ENCODE peak calls at places on chromosomes 6 and 20, in four cellular contexts. T, R, X and Y are unnamed samples.

GRCh38 chr6:105669232-105669631 is 266.4 kb upstream of the PREP start:
- DNase-seq in T (no peak), R (no peak), X (no peak), Y (no peak)

GRCh38 chr6:11218827-11219826 is 13.3 kb downstream of the NEDD9 start:
- DNase-seq in T (peak; percentile 90), R (no peak), X (no peak), Y (no peak)

GRCh38 chr6:149102324-149102723 is 215.2 kb upstream of the TAB2 start:
- DNase-seq in T (no peak), R (no peak), X (no peak), Y (no peak)

GRCh38 chr20:32251470-32251869 is 26.0 kb upstream of the KIF3B start:
- DNase-seq in T (no peak), R (no peak), X (no peak), Y (no peak)

GRCh38 chr20:59772931-59773913 is 160.2 kb downstream of the SYCP2 start:
- DNase-seq in T (no peak), R (peak; percentile 40), X (no peak), Y (no peak)

GRCh38 chr6:170181338-170181690 is 109.6 kb downstream of the DLL1 start:
- DNase-seq in T (no peak), R (no peak), X (no peak), Y (no peak)

GRCh38 chr6:102126488-102126887 is 733.0 kb downstream of the GRIK2 start:
- DNase-seq in T (no peak), R (no peak), X (no peak), Y (no peak)

GRCh38 chr6:129279343-129280104 is 396.6 kb downstream of the LAMA2 start:
- DNase-seq in T (no peak), R (no peak), X (no peak), Y (no peak)

GRCh38 chr20:31747640-31748039 is 8.6 kb downstream of the TPX2 start:
- DNase-seq in T (peak; percentile 72), R (no peak), X (peak; percentile 53), Y (no peak)

GRCh38 chr6:79167931-79168694 is 66.4 kb downstream of the HMGN3 start:
- DNase-seq in T (peak; percentile 14), R (no peak), X (peak; percentile 3), Y (no peak)

GRCh38 chr20:400451-401275 is 7.4 kb upstream of the RBCK1 start:
- DNase-seq in T (no peak), R (no peak), X (no peak), Y (no peak)

GRCh38 chr20:13844296-13844695 is 59.5 kb downstream of the NDUFAF5 start:
- DNase-seq in T (no peak), R (no peak), X (no peak), Y (no peak)

GRCh38 chr6:18215436-18215835 is 48.9 kb downstream of the DEK start:
- DNase-seq in T (no peak), R (no peak), X (no peak), Y (no peak)

GRCh38 chr6:23873161-23873560 is 252.9 kb upstream of the NRSN1 start:
- DNase-seq in T (no peak), R (no peak), X (no peak), Y (no peak)

GRCh38 chr20:1875762-1876161 is 19.4 kb upstream of the SIRPA start:
- DNase-seq in T (no peak), R (no peak), X (no peak), Y (no peak)

GRCh38 chr6:83117802-83118201 is 50.3 kb downstream of the DOP1A start:
- DNase-seq in T (peak; percentile 2), R (no peak), X (no peak), Y (no peak)

GRCh38 chr6:146968041-146968760 is 236.0 kb upstream of the STXBP5 start:
- DNase-seq in T (peak; percentile 83), R (no peak), X (peak; percentile 84), Y (no peak)

GRCh38 chr6:2875840-2876207 is 27.3 kb downstream of the SERPINB9 start:
- DNase-seq in T (peak; percentile 19), R (no peak), X (no peak), Y (peak; percentile 80)

GRCh38 chr6:128079026-128079425 is 178.2 kb upstream of the THEMIS start:
- DNase-seq in T (no peak), R (no peak), X (peak; percentile 44), Y (no peak)

GRCh38 chr20:44581515-44581914 is 864 bp upstream of the PKIG start:
- DNase-seq in T (no peak), R (no peak), X (no peak), Y (no peak)

GRCh38 chr20:36717657-36718056 is 28.2 kb downstream of the NDRG3 start:
- DNase-seq in T (peak; percentile 8), R (no peak), X (no peak), Y (no peak)

GRCh38 chr20:60206259-60206658 is 248.0 kb downstream of the CDH26 start:
- DNase-seq in T (peak; percentile 8), R (no peak), X (peak; percentile 49), Y (no peak)

GRCh38 chr6:109002100-109002697 is 92.4 kb downstream of the SESN1 start:
- DNase-seq in T (peak; percentile 79), R (no peak), X (peak; percentile 8), Y (no peak)

GRCh38 chr20:17083738-17084137 is 143.1 kb upstream of the PCSK2 start:
- DNase-seq in T (no peak), R (no peak), X (peak; percentile 10), Y (no peak)

GRCh38 chr20:56519551-56519950 is 5.0 kb upstream of the FAM209A start:
- DNase-seq in T (no peak), R (no peak), X (no peak), Y (no peak)

GRCh38 chr6:140316966-140317365 is 942.5 kb upstream of the CITED2 start:
- DNase-seq in T (no peak), R (no peak), X (no peak), Y (no peak)

GRCh38 chr20:58743929-58744534 is 51.4 kb downstream of the NPEPL1 start:
- DNase-seq in T (no peak), R (no peak), X (no peak), Y (no peak)

GRCh38 chr6:25017932-25018581 is 82.3 kb upstream of the RIPOR2 start:
- DNase-seq in T (peak; percentile 86), R (no peak), X (peak; percentile 65), Y (peak; percentile 52)

GRCh38 chr20:50368813-50369224 is 141.4 kb upstream of the PTPN1 start:
- DNase-seq in T (peak; percentile 66), R (no peak), X (peak; percentile 63), Y (no peak)

GRCh38 chr6:149266659-149267058 is 50.9 kb upstream of the TAB2 start:
- DNase-seq in T (no peak), R (no peak), X (no peak), Y (no peak)

GRCh38 chr6:109379706-109380105 is 2.6 kb downstream of the CD164 start:
- DNase-seq in T (no peak), R (no peak), X (peak; percentile 59), Y (no peak)

GRCh38 chr6:63795006-63795405 is 159.4 kb downstream of the PHF3 start:
- DNase-seq in T (peak; percentile 7), R (no peak), X (no peak), Y (no peak)

GRCh38 chr6:63799313-63799712 is 163.7 kb downstream of the PHF3 start:
- DNase-seq in T (no peak), R (no peak), X (no peak), Y (no peak)

GRCh38 chr6:63799813-63800212 is 164.2 kb downstream of the PHF3 start:
- DNase-seq in T (no peak), R (no peak), X (no peak), Y (no peak)

GRCh38 chr6:63802606-63803206 is 167.1 kb downstream of the PHF3 start:
- DNase-seq in T (peak; percentile 57), R (no peak), X (peak; percentile 53), Y (no peak)

GRCh38 chr6:63798378-63798777 is 162.8 kb downstream of the PHF3 start:
- DNase-seq in T (no peak), R (no peak), X (no peak), Y (no peak)
- H3K27me3 ChIP-seq in T (peaks cover 2% of the 10 kb centered on the region), R (no peaks in the 10 kb centered on the region), X (no peaks in the 10 kb centered on the region), Y (no peaks in the 10 kb centered on the region)

DNA sequence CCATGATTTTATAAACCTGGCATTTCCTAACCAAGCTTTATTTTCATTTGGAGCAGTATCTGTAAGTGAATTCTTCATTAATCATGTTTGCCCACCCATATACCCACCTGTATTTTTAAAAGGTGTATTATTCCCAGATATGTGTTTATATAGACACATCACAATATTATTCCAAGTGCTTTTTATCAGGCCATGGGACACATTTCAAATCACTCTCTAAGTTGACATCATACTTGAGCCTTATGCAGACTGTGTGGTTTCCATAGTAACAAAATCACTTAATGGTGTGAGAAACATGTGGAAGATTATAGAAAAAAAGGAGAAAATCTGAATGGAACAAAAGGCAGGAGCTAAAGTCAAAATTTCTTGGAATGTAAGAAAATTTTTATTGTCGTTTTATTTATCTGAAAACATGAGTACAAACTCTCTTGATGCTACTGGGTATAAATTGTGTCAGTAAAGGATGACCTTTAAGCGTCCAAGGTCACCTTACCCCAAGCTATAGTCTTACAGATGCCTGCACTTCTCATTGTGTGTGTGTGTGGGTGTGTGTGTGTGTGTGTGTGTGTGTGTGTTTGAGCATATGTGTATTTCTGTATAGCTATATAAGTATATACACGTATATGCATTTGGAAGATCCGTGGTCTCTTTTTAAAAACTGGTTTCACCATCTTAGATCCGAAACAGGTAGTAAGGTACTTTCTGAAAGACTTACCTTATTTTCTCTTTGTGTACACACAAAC is 79.8 kb upstream of the CCN6 start:
- DNase-seq in T (peak; percentile 71), R (no peak), X (peak; percentile 79), Y (no peak)
- H3K27ac ChIP-seq in T (no peak overlapping the region), R (peak overlapping the region; percentile 66), X (no peak overlapping the region), Y (no peak overlapping the region)

GRCh38 chr20:63435552-63435951 is 36.9 kb downstream of the KCNQ2 start:
- DNase-seq in T (peak; percentile 35), R (no peak), X (peak; percentile 3), Y (no peak)

GRCh38 chr20:63433351-63433750 is 39.1 kb downstream of the KCNQ2 start:
- DNase-seq in T (no peak), R (no peak), X (no peak), Y (no peak)

GRCh38 chr20:63433756-63434531 is 38.5 kb downstream of the KCNQ2 start:
- DNase-seq in T (no peak), R (no peak), X (no peak), Y (no peak)

GRCh38 chr20:63432577-63433061 is 39.8 kb downstream of the KCNQ2 start:
- DNase-seq in T (no peak), R (no peak), X (no peak), Y (no peak)

DNA sequence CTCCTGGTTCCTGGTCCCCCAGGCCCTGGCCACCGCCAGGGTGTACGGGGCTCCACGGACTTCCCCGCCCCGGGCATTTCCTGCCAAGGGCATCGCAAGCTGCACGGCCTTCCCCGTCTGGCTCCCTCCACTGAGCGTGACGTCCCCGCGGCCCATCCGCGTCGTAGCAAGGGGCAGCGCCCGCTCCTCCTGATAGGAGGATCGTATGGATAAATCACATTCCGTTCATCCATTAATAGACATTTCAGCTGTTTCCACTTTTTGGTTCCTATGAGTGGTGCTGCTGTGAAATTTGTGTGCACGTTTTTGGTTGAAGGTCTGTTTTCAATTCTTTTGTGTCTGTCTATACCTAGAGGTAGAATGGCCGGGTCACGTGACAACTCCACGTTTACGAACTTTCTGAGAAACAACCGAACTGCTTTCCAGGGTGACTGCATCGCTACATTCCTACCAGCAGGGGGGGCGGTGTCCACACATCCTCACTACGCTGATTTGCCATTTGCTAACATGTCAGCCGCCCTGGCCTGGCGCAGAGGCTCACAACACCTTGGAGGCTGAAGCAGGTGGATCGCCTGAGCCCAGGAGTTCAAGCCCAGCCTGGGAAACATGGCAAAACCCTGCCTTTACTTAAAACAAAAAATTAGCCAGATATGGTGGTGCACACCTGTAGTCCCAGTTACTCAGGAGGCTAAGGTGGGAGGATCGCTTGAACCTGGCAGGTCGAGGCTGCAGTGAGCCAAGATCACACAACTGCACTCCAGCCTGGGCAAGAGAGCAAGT is 37.7 kb downstream of the KCNQ2 start:
- DNase-seq in T (peak; percentile 47), R (no peak), X (peak; percentile 18), Y (no peak)
- H3K4me3 ChIP-seq in T (no peak overlapping the region), R (no peak overlapping the region), X (no peak overlapping the region), Y (no peak overlapping the region)

GRCh38 chr20:5181955-5182354 is 55.1 kb downstream of the CDS2 start:
- DNase-seq in T (peak; percentile 47), R (no peak), X (peak; percentile 80), Y (no peak)
- H3K27me3 ChIP-seq in T (no peaks in the 10 kb centered on the region), R (no peaks in the 10 kb centered on the region), X (no peaks in the 10 kb centered on the region), Y (no peaks in the 10 kb centered on the region)